ENCODE peak calls at places on chromosome 16, in four cellular contexts. H, Q, P and Y are unnamed samples.

GRCh38 chr16:23575834-23576233 is 18.3 kb downstream of the UBFD1 start:
- DNase-seq in H (no peak), Q (no peak), P (no peak), Y (no peak)

GRCh38 chr16:29814592-29814991 is 1.4 kb upstream of the PAGR1 start:
- DNase-seq in H (no peak), Q (no peak), P (no peak), Y (no peak)

GRCh38 chr16:23420011-23420410 is 33.0 kb downstream of the COG7 start:
- DNase-seq in H (peak), Q (no peak), P (no peak), Y (no peak)

GRCh38 chr16:30894540-30895368 is 877 bp upstream of the BCL7C start:
- DNase-seq in H (no peak), Q (no peak), P (no peak), Y (no peak)

GRCh38 chr16:48539485-48540221 is 70.3 kb downstream of the N4BP1 start:
- DNase-seq in H (no peak), Q (no peak), P (no peak), Y (no peak)

GRCh38 chr16:67246081-67246944 is 968 bp downstream of the FHOD1 start:
- DNase-seq in H (peak), Q (peak), P (peak), Y (peak)

GRCh38 chr16:4293822-4294457 is 21.1 kb upstream of the TFAP4 start:
- DNase-seq in H (peak), Q (no peak), P (no peak), Y (peak)

GRCh38 chr16:75282811-75283281 is 31.4 kb upstream of the BCAR1 start:
- DNase-seq in H (peak), Q (no peak), P (no peak), Y (peak)

GRCh38 chr16:80804451-80805383 is at the start of gene CDYL2:
- DNase-seq in H (no peak), Q (no peak), P (peak), Y (peak)

GRCh38 chr16:782766-783403 is 5.3 kb downstream of the RPUSD1 start:
- DNase-seq in H (no peak), Q (no peak), P (no peak), Y (no peak)

GRCh38 chr16:11673091-11674000 is 5.1 kb downstream of the SNN start:
- DNase-seq in H (no peak), Q (no peak), P (no peak), Y (no peak)

GRCh38 chr16:57639172-57639571 is 10.7 kb downstream of the ADGRG1 start:
- DNase-seq in H (no peak), Q (no peak), P (no peak), Y (no peak)

GRCh38 chr16:85126731-85127662 is 14.7 kb upstream of the CIBAR2 start:
- DNase-seq in H (peak), Q (no peak), P (no peak), Y (peak)

GRCh38 chr16:11949527-11949926 is 7.7 kb upstream of the NPIPB2 start:
- DNase-seq in H (peak), Q (no peak), P (no peak), Y (peak)

GRCh38 chr16:27238016-27238587 is 30.5 kb downstream of the NSMCE1 start:
- DNase-seq in H (peak), Q (peak), P (no peak), Y (no peak)

GRCh38 chr16:57472665-57473060 is 10.2 kb downstream of the POLR2C start:
- DNase-seq in H (no peak), Q (no peak), P (no peak), Y (peak)

GRCh38 chr16:383326-384020 is 1.7 kb upstream of the PGAP6 start:
- DNase-seq in H (no peak), Q (no peak), P (peak), Y (no peak)

GRCh38 chr16:89484923-89485679 is 5.3 kb downstream of the ANKRD11 start:
- DNase-seq in H (no peak), Q (no peak), P (no peak), Y (no peak)

GRCh38 chr16:63289834-63290460 is 1253.7 kb upstream of the CDH8 start:
- DNase-seq in H (peak), Q (no peak), P (no peak), Y (peak)

GRCh38 chr16:57529324-57530103 is 6.9 kb downstream of the CCDC102A start:
- DNase-seq in H (no peak), Q (no peak), P (no peak), Y (no peak)

GRCh38 chr16:73956592-73957495 is 339.8 kb upstream of the PSMD7 start:
- DNase-seq in H (peak), Q (no peak), P (no peak), Y (peak)

GRCh38 chr16:84853534-84853933 is 33.7 kb downstream of the CRISPLD2 start:
- DNase-seq in H (no peak), Q (no peak), P (no peak), Y (no peak)

GRCh38 chr16:7405166-7405565 is 72.5 kb downstream of the RBFOX1 start:
- DNase-seq in H (no peak), Q (no peak), P (no peak), Y (peak)

GRCh38 chr16:56424791-56425438 is 430 bp downstream of the AMFR start:
- DNase-seq in H (no peak), Q (no peak), P (peak), Y (no peak)

GRCh38 chr16:20364051-20364450 is 11.5 kb upstream of the UMOD start:
- DNase-seq in H (no peak), Q (no peak), P (no peak), Y (no peak)

GRCh38 chr16:11687606-11688519 is 19.6 kb downstream of the SNN start:
- DNase-seq in H (no peak), Q (no peak), P (no peak), Y (no peak)

GRCh38 chr16:728131-728889 is 1.4 kb downstream of the HAGHL start:
- DNase-seq in H (peak), Q (no peak), P (peak), Y (peak)

GRCh38 chr16:26762596-26762995 is 304.1 kb upstream of the C16orf82 start:
- DNase-seq in H (no peak), Q (no peak), P (no peak), Y (no peak)

GRCh38 chr16:2955779-2956565 is 8.1 kb upstream of the KREMEN2 start:
- DNase-seq in H (no peak), Q (no peak), P (no peak), Y (no peak)

GRCh38 chr16:46954562-46954961 is 18.9 kb downstream of the DNAJA2 start:
- DNase-seq in H (no peak), Q (no peak), P (no peak), Y (no peak)

GRCh38 chr16:59748531-59748930 is 1014.4 kb upstream of the GOT2 start:
- DNase-seq in H (no peak), Q (no peak), P (no peak), Y (no peak)

GRCh38 chr16:66930189-66930588 is 4.0 kb downstream of the CIAO2B start:
- DNase-seq in H (peak), Q (no peak), P (no peak), Y (peak)

GRCh38 chr16:16042076-16042475 is 92.7 kb downstream of the ABCC1 start:
- DNase-seq in H (peak), Q (no peak), P (no peak), Y (peak)

GRCh38 chr16:85062303-85062702 is 34.7 kb downstream of the KIAA0513 start:
- DNase-seq in H (no peak), Q (no peak), P (no peak), Y (no peak)

GRCh38 chr16:31135535-31136286 is at the start of gene PRSS8:
- DNase-seq in H (no peak), Q (no peak), P (no peak), Y (peak)

GRCh38 chr16:68995011-68995504 is 110.4 kb upstream of the HAS3 start:
- DNase-seq in H (peak), Q (no peak), P (no peak), Y (peak)

GRCh38 chr16:82425661-82426060 is 201.1 kb upstream of the CDH13 start:
- DNase-seq in H (no peak), Q (no peak), P (no peak), Y (no peak)

GRCh38 chr16:82668094-82668493 is 41.3 kb downstream of the CDH13 start:
- DNase-seq in H (no peak), Q (no peak), P (no peak), Y (no peak)